ENCODE peak calls at places on chromosomes 16 and 17, in five cellular contexts. N, Q, W, E and U are unnamed samples.

GRCh38 chr17:28366605-28367004 is 1.6 kb upstream of the SEBOX start:
- DNase-seq in N (no peak), Q (no peak), W (no peak), E (no peak), U (no peak)

GRCh38 chr16:79677799-79678525 is 77.4 kb upstream of the MAF start:
- DNase-seq in N (no peak), Q (no peak), W (no peak), E (peak; percentile 14), U (no peak)

GRCh38 chr17:40093580-40094201 is 6.7 kb downstream of the NR1D1 start:
- DNase-seq in N (no peak), Q (no peak), W (no peak), E (no peak), U (no peak)

GRCh38 chr16:66256919-66257318 is 109.6 kb upstream of the CDH5 start:
- DNase-seq in N (no peak), Q (no peak), W (no peak), E (no peak), U (no peak)

GRCh38 chr17:57861000-57861736 is 11.3 kb upstream of the MRPS23 start:
- DNase-seq in N (peak; percentile 82), Q (peak; percentile 36), W (peak; percentile 35), E (no peak), U (no peak)

GRCh38 chr16:4090476-4090875 is 25.8 kb downstream of the ADCY9 start:
- DNase-seq in N (no peak), Q (no peak), W (no peak), E (no peak), U (no peak)

GRCh38 chr17:17774009-17774881 is 62.5 kb downstream of the SREBF1 start:
- DNase-seq in N (no peak), Q (no peak), W (no peak), E (no peak), U (no peak)

GRCh38 chr16:27230562-27230991 is 27.3 kb downstream of the KDM8 start:
- DNase-seq in N (peak; percentile 54), Q (no peak), W (no peak), E (no peak), U (no peak)

GRCh38 chr16:27374231-27374793 is 27.7 kb upstream of the IL21R start:
- DNase-seq in N (no peak), Q (no peak), W (no peak), E (no peak), U (no peak)

GRCh38 chr17:46764709-46765401 is 53.6 kb downstream of the WNT3 start:
- DNase-seq in N (peak; percentile 74), Q (no peak), W (no peak), E (peak; percentile 42), U (no peak)

GRCh38 chr16:14098081-14098480 is 27.0 kb downstream of the MRTFB start:
- DNase-seq in N (no peak), Q (no peak), W (no peak), E (no peak), U (no peak)

GRCh38 chr17:16504974-16505373 is 13.0 kb upstream of the LRRC75A start:
- DNase-seq in N (no peak), Q (no peak), W (no peak), E (no peak), U (no peak)

GRCh38 chr17:33385133-33385532 is 92.0 kb upstream of the ASIC2 start:
- DNase-seq in N (no peak), Q (no peak), W (no peak), E (no peak), U (no peak)

GRCh38 chr17:17028059-17028877 is 14.0 kb upstream of the MPRIP start:
- DNase-seq in N (peak; percentile 92), Q (no peak), W (no peak), E (peak; percentile 69), U (peak; percentile 88)

GRCh38 chr16:24118126-24118821 is 137.9 kb upstream of the CACNG3 start:
- DNase-seq in N (no peak), Q (no peak), W (no peak), E (no peak), U (no peak)

GRCh38 chr16:47727131-47727530 is 266.0 kb downstream of the PHKB start:
- DNase-seq in N (no peak), Q (no peak), W (no peak), E (no peak), U (no peak)

GRCh38 chr16:24689128-24689527 is 40.3 kb upstream of the TNRC6A start:
- DNase-seq in N (no peak), Q (no peak), W (no peak), E (no peak), U (no peak)

GRCh38 chr16:79505344-79505743 is 95.2 kb downstream of the MAF start:
- DNase-seq in N (no peak), Q (no peak), W (no peak), E (no peak), U (no peak)

GRCh38 chr16:22232277-22233049 is 26.4 kb downstream of the EEF2K start:
- DNase-seq in N (peak; percentile 76), Q (no peak), W (no peak), E (peak; percentile 42), U (peak; percentile 41)

GRCh38 chr17:8472663-8473062 is 37.0 kb downstream of the NDEL1 start:
- DNase-seq in N (no peak), Q (no peak), W (no peak), E (no peak), U (no peak)

GRCh38 chr17:70906808-70907207 is 737.5 kb downstream of the KCNJ2 start:
- DNase-seq in N (no peak), Q (no peak), W (no peak), E (peak; percentile 71), U (peak; percentile 18)

GRCh38 chr16:61435356-61435755 is 600.9 kb downstream of the CDH8 start:
- DNase-seq in N (no peak), Q (no peak), W (no peak), E (peak; percentile 5), U (no peak)

GRCh38 chr16:75379339-75379738 is 54.0 kb downstream of the CFDP1 start:
- DNase-seq in N (no peak), Q (no peak), W (no peak), E (no peak), U (no peak)

GRCh38 chr16:17408955-17409441 is 61.8 kb downstream of the XYLT1 start:
- DNase-seq in N (no peak), Q (no peak), W (no peak), E (no peak), U (no peak)

GRCh38 chr17:50118828-50119218 is 11.1 kb downstream of the SAMD14 start:
- DNase-seq in N (no peak), Q (no peak), W (no peak), E (no peak), U (no peak)

GRCh38 chr17:75707096-75707720 is 14.1 kb upstream of the ITGB4 start:
- DNase-seq in N (no peak), Q (no peak), W (no peak), E (peak; percentile 48), U (no peak)

GRCh38 chr16:12489362-12489761 is 314.3 kb downstream of the CPPED1 start:
- DNase-seq in N (no peak), Q (no peak), W (no peak), E (no peak), U (no peak)

GRCh38 chr17:45719335-45720071 is 64.6 kb upstream of the CRHR1 start:
- DNase-seq in N (no peak), Q (no peak), W (no peak), E (peak; percentile 80), U (peak; percentile 45)

GRCh38 chr16:57256601-57257395 is 11.7 kb downstream of the ARL2BP start:
- DNase-seq in N (peak; percentile 14), Q (no peak), W (no peak), E (no peak), U (no peak)

GRCh38 chr17:46821482-46822387 is 3.2 kb upstream of the WNT3 start:
- DNase-seq in N (no peak), Q (no peak), W (no peak), E (no peak), U (no peak)

GRCh38 chr17:63039342-63039741 is 73.3 kb downstream of the TANC2 start:
- DNase-seq in N (no peak), Q (no peak), W (no peak), E (no peak), U (no peak)

GRCh38 chr17:67156269-67157199 is 88.5 kb downstream of the HELZ start:
- DNase-seq in N (no peak), Q (no peak), W (no peak), E (peak; percentile 33), U (peak; percentile 57)

GRCh38 chr17:17445925-17446665 is 30.7 kb upstream of the MED9 start:
- DNase-seq in N (peak; percentile 58), Q (no peak), W (no peak), E (peak; percentile 92), U (peak; percentile 97)

GRCh38 chr17:65850486-65850885 is 289.0 kb upstream of the AXIN2 start:
- DNase-seq in N (no peak), Q (no peak), W (no peak), E (peak; percentile 9), U (peak; percentile 5)

GRCh38 chr16:67844441-67844840 is 2.3 kb upstream of the NUTF2 start:
- DNase-seq in N (no peak), Q (no peak), W (no peak), E (no peak), U (no peak)

GRCh38 chr16:48099455-48099854 is 56.3 kb downstream of the ABCC12 start:
- DNase-seq in N (no peak), Q (no peak), W (no peak), E (peak; percentile 5), U (no peak)

GRCh38 chr17:4744999-4745969 is 5.6 kb upstream of the CXCL16 start:
- DNase-seq in N (peak; percentile 48), Q (no peak), W (no peak), E (no peak), U (no peak)
- TF ChIP-seq CTCF in N (no peak), Q (no peak), W (no peak), E (no peak), U (no peak)

GRCh38 chr17:77905266-77905665 is 53.2 kb upstream of the TNRC6C start:
- DNase-seq in N (no peak), Q (no peak), W (no peak), E (no peak), U (no peak)
- H3K27me3 ChIP-seq in N (peaks cover 24% of the 10 kb centered on the region), Q (no peaks in the 10 kb centered on the region), W (no peaks in the 10 kb centered on the region), E (peaks cover 20% of the 10 kb centered on the region), U (peaks cover 18% of the 10 kb centered on the region)

GRCh38 chr16:85346404-85347212 is 234.3 kb upstream of the CIBAR2 start:
- DNase-seq in N (no peak), Q (no peak), W (no peak), E (no peak), U (no peak)
- H3K4me3 ChIP-seq in N (no peak overlapping the region), Q (no peak overlapping the region), W (no peak overlapping the region), E (no peak overlapping the region), U (no peak overlapping the region)

DNA sequence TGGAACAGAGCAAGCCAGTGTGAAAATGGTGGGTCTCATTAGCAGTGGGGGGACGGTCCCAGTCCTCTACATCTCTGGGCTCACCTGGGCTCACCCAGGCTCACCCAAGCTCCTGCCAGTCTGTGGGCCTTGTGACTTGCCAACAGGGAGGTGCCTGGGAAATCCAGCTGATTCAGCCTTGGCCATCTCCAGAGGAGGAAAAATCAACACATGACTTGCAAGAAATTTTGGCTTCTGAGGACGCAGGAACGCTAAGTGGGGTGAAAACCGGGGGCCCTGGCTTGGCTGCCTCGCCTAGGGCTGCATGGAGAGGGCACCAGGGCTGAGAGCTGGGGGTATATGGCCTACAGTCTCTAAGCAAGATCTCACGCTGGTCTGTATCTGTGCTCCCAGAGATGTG is 47.7 kb downstream of the VAC14 start:
- DNase-seq in N (no peak), Q (no peak), W (no peak), E (no peak), U (no peak)
- TF ChIP-seq CTCF in N (no peak), Q (no peak), W (no peak), E (no peak), U (no peak)